ENCODE peak calls at places on chromosomes 16 and 17, in ten cellular contexts. M, E, X, K, N, Z, F, C, R and Q are unnamed samples.
A peak's percentile ranks its signal among the peaks of the same experiment; 100 is the strongest.

GRCh38 chr16:87580855-87581261 is 21.4 kb upstream of the JPH3 start:
- DNase-seq in R (no peak), X (peak; percentile 88), E (no peak), C (no peak), N (no peak), K (peak; percentile 36), M (no peak), Z (no peak), F (peak; percentile 71), Q (peak; percentile 78)

GRCh38 chr17:78862073-78863023 is 21.7 kb upstream of the USP36 start:
- DNase-seq in X (peak; percentile 98), M (peak; percentile 92), C (peak; percentile 70), K (no peak), N (peak; percentile 72), E (peak; percentile 92), R (no peak), Z (no peak), F (peak; percentile 97), Q (no peak)

GRCh38 chr17:77425791-77426641 is 285.2 kb downstream of the SEC14L1 start:
- DNase-seq in K (no peak), N (no peak), E (no peak), F (peak; percentile 86), X (peak; percentile 92), R (no peak), M (no peak), C (no peak), Z (no peak), Q (peak; percentile 79)

GRCh38 chr16:66207864-66208226 is 158.6 kb upstream of the CDH5 start:
- DNase-seq in C (no peak), E (no peak), Z (no peak), K (no peak), R (no peak), X (no peak), N (no peak), M (no peak), F (no peak), Q (no peak)

GRCh38 chr17:74244543-74244942 is 29.5 kb upstream of the DNAI2 start:
- DNase-seq in M (no peak), Z (no peak), F (no peak), E (no peak), R (no peak), C (no peak), K (no peak), X (no peak), N (peak; percentile 71), Q (no peak)

GRCh38 chr17:39928868-39929651 is 1.5 kb downstream of the LRRC3C start:
- DNase-seq in X (peak; percentile 95), E (no peak), K (no peak), F (peak; percentile 92), R (no peak), N (no peak), M (no peak), C (no peak), Z (no peak), Q (peak; percentile 93)

GRCh38 chr16:57146735-57147134 is 39.1 kb downstream of the PSME3IP1 start:
- DNase-seq in X (no peak), E (no peak), F (no peak), K (peak; percentile 69), C (no peak), M (no peak), Z (no peak), R (peak; percentile 46), N (no peak), Q (no peak)

GRCh38 chr17:32960815-32961214 is 30.8 kb upstream of the SPACA3 start:
- DNase-seq in K (no peak), C (no peak), E (no peak), M (no peak), Z (no peak), X (peak; percentile 37), N (no peak), F (peak; percentile 15), R (no peak), Q (no peak)

GRCh38 chr17:30981531-30982519 is 11.0 kb downstream of the RNF135 start:
- DNase-seq in K (no peak), Z (no peak), N (no peak), C (no peak), M (no peak), F (no peak), X (no peak), R (no peak), E (no peak), Q (no peak)

GRCh38 chr16:81921415-81921814 is 89.9 kb downstream of the SDR42E1 start:
- DNase-seq in F (no peak), X (no peak), N (no peak), M (no peak), R (no peak), E (no peak), C (no peak), Z (no peak), K (no peak), Q (no peak)

GRCh38 chr17:49992933-49993422 is 2.0 kb downstream of the DLX3 start:
- DNase-seq in R (no peak), E (no peak), Z (no peak), X (no peak), C (no peak), N (no peak), F (no peak), K (no peak), M (no peak), Q (no peak)

DNA sequence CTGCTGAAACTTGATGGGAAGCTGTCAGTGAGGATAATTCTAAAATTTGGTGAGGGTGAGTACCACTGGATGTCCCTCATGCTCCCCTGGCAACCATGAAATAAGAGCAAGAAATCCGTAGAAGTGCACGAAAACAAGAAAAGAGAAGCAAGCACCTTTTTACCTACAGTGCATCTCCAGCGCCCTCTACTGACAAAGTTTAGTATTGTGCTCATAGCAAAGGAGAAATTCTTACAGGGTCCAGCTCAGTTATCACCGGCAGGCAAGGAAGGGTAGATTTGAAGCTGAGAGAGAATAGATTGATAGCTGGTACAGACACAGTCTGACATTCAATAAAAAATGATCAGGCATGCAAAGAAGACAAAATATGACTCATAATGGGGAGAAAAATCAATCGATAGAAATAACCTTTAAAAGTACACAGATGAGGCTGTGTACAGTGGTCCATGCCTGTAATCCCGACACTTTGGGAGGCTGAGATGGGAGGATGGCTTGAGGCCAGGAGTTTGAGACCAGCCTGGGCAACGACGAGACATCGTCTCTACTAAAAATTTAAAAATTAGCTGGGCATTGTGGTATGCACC is 28.3 kb upstream of the TEX2 start:
- DNase-seq in R (peak; percentile 27), K (peak; percentile 69), M (no peak), N (no peak), E (no peak), X (peak; percentile 20), F (no peak), Z (no peak), C (no peak), Q (no peak)
- TF ChIP-seq CTCF in R (peak; percentile 73), K (peak; percentile 63), M (no peak), N (no peak), E (no peak), X (peak; percentile 55), F (peak; percentile 75), Z (no peak), C (peak; percentile 11), Q (peak; percentile 28)

DNA sequence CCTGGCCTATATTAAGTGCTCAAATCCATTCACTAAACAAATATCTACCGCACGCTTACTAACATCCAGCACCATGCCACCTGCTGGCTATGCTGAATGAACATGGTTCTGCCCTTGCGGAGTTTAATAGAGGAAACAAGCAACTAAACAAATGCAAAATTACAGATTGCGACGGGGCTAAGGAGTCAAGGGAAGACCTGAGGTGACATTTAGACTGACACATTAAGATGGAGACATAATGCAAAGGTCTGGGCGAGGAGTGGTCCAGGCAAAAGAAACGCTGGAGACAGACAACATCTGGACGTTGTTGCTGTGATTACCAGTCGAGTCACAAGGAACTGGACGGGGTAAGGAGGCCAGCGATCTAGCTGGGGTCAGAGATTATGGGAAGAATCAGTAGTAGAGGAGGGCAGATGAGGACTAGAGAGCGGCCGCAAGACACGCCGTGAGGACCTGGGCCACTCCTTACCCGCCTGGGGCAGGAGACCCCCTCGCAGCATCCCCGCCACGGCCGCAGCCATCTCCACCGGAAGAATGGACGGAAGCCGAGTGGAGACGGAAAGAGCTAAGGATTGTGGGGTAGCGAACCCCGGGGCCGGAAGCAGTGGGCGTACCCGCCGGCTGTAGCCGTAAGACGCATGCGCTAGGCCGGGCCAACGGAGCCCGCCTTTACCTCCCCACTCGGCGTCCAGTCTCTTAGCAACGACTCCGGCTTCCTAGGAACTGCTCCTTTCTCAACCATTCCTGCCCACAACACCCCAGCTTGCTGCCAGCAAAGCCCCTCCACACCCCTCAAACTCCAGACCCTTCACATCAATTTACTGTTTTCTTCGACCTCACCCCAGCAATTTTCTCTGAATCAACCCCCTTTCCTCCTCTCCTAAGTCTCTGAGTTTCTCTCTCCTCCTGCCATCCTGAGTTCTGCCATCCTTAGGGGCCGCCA is at the start of the genes LRRC46 and MRPL10:
- DNase-seq in Z (peak; percentile 91), R (peak; percentile 94), N (peak; percentile 88), E (peak; percentile 54), K (peak; percentile 98), M (peak; percentile 86), F (peak; percentile 87), C (peak; percentile 93), X (peak; percentile 89), Q (peak; percentile 96)
- TF ChIP-seq CTCF in Z (peak; percentile 16), R (no peak), N (peak; percentile 30), E (no peak), K (peak; percentile 35), M (no peak), F (peak; percentile 74), C (no peak), X (peak; percentile 36), Q (peak; percentile 34)

DNA sequence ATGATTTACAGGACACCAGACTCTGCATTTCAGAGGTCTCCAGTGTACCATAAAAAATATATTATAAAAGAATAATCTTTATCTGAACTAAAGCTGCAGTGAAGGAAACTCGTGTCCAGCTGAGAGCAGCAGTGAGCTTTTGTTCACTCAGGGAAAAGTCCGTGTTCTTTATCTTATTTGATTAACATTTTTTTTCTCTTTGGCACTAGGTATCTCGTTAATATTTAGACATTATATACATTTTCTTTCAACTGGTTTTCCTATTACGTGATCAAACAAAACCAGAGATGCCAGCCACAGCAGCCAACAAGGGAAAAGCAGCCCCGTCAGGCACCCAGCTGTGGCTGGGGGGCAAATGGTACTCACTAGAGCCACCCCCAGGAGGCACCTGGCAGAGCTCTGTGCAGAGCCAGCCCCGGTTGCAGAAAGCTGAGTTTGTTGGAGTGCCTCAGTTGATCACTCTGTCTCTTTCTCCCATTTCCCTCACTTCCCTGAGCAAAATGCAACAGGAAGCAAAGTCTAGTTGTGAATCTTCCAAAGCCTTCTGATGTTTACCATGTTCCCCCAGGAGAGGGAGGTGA is 1.1 kb upstream of the HS3ST4 start:
- DNase-seq in M (no peak), N (no peak), R (no peak), K (peak; percentile 6), C (no peak), X (no peak), F (no peak), E (no peak), Z (no peak), Q (no peak)
- TF ChIP-seq CTCF in M (no peak), N (peak; percentile 16), R (no peak), K (peak; percentile 17), C (no peak), X (no peak), F (no peak), E (no peak), Z (no peak), Q (no peak)

DNA sequence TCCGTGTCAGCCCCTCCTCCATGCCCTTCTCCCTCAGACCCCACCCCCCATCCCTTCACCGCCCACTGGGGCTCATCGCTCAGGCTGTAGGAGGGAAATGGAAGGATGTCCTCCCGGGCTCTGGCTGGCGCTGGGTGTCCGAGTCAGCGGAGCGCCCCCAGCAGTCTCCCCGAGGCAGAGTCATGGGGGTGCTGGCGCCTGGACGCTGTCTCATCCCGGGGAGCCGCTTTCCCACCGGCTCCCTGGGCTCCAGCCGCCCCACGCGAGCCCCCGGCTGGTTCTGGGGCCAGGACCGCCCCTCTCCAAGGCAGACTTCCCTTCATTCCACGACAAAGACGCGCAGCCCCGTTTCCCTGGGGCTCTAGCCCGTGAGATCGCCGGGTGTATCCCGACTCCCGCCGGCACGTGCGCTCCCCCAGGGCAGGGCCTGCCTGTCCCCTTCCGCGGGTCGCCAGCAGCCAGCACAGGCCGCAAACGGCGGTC is 398 bp upstream of the ANTKMT start:
- DNase-seq in C (peak; percentile 46), R (no peak), E (no peak), K (peak; percentile 73), N (peak; percentile 79), M (no peak), F (peak; percentile 39), Z (peak; percentile 68), X (peak; percentile 69), Q (peak; percentile 82)
- TF ChIP-seq CTCF in C (no peak), R (no peak), E (no peak), K (peak; percentile 35), N (no peak), M (no peak), F (peak; percentile 44), Z (no peak), X (peak; percentile 9), Q (peak; percentile 24)